ENCODE peak calls at places on chromosomes 11 and 22, in eight cellular contexts. One of them, this sample, is unnamed.

GRCh38 chr11:42576318-42576717 is 735.5 kb upstream of the API5 start:
- DNase-seq in stimulated activated CD4-positive, alpha-beta T cell treated with anti-CD3 and anti-CD28 coated beads, Interleukin-1b, Interleukin-23, amount 100 ng/mL, for 4 hours: no peak
- DNase-seq in pons: no peak
- DNase-seq in head of caudate nucleus: no peak
- DNase-seq in EH: no peak
- DNase-seq in gastrocnemius medialis: no peak
- DNase-seq in mucosa of gallbladder: no peak
- DNase-seq in uterus: no peak
- DNase-seq in this sample: no peak

GRCh38 chr11:119149371-119150275 is 771 bp downstream of the ABCG4 start:
- DNase-seq in gastrocnemius medialis: no peak
- DNase-seq in stimulated activated CD4-positive, alpha-beta T cell treated with anti-CD3 and anti-CD28 coated beads, Interleukin-1b, Interleukin-23, amount 100 ng/mL, for 4 hours: no peak
- DNase-seq in pons: no peak
- DNase-seq in head of caudate nucleus: no peak
- DNase-seq in uterus: no peak
- DNase-seq in EH: no peak
- DNase-seq in mucosa of gallbladder: no peak
- DNase-seq in this sample: no peak

GRCh38 chr11:122210378-122210995 is 94.5 kb upstream of the BLID start:
- DNase-seq in uterus: no peak
- DNase-seq in gastrocnemius medialis: no peak
- DNase-seq in pons: peak
- DNase-seq in EH: peak
- DNase-seq in head of caudate nucleus: no peak
- DNase-seq in mucosa of gallbladder: no peak
- DNase-seq in stimulated activated CD4-positive, alpha-beta T cell treated with anti-CD3 and anti-CD28 coated beads, Interleukin-1b, Interleukin-23, amount 100 ng/mL, for 4 hours: no peak
- DNase-seq in this sample: no peak

GRCh38 chr22:48368975-48369525 is 1458.6 kb downstream of the BRD1 start:
- DNase-seq in EH: no peak
- DNase-seq in uterus: no peak
- DNase-seq in head of caudate nucleus: no peak
- DNase-seq in pons: no peak
- DNase-seq in mucosa of gallbladder: no peak
- DNase-seq in gastrocnemius medialis: no peak
- DNase-seq in stimulated activated CD4-positive, alpha-beta T cell treated with anti-CD3 and anti-CD28 coated beads, Interleukin-1b, Interleukin-23, amount 100 ng/mL, for 4 hours: no peak
- DNase-seq in this sample: no peak

GRCh38 chr11:69383946-69384547 is 90.1 kb downstream of the MYEOV start:
- DNase-seq in head of caudate nucleus: peak
- DNase-seq in stimulated activated CD4-positive, alpha-beta T cell treated with anti-CD3 and anti-CD28 coated beads, Interleukin-1b, Interleukin-23, amount 100 ng/mL, for 4 hours: no peak
- DNase-seq in gastrocnemius medialis: no peak
- DNase-seq in mucosa of gallbladder: no peak
- DNase-seq in uterus: no peak
- DNase-seq in pons: no peak
- DNase-seq in EH: no peak
- DNase-seq in this sample: no peak

GRCh38 chr11:70549386-70549785 is 151.1 kb downstream of the CTTN start:
- DNase-seq in mucosa of gallbladder: no peak
- DNase-seq in gastrocnemius medialis: no peak
- DNase-seq in head of caudate nucleus: no peak
- DNase-seq in pons: no peak
- DNase-seq in stimulated activated CD4-positive, alpha-beta T cell treated with anti-CD3 and anti-CD28 coated beads, Interleukin-1b, Interleukin-23, amount 100 ng/mL, for 4 hours: no peak
- DNase-seq in EH: no peak
- DNase-seq in uterus: no peak
- DNase-seq in this sample: no peak

GRCh38 chr11:33412231-33412630 is 155.1 kb downstream of the HIPK3 start:
- DNase-seq in head of caudate nucleus: peak
- DNase-seq in uterus: no peak
- DNase-seq in gastrocnemius medialis: no peak
- DNase-seq in stimulated activated CD4-positive, alpha-beta T cell treated with anti-CD3 and anti-CD28 coated beads, Interleukin-1b, Interleukin-23, amount 100 ng/mL, for 4 hours: no peak
- DNase-seq in EH: peak
- DNase-seq in mucosa of gallbladder: no peak
- DNase-seq in pons: no peak
- DNase-seq in this sample: no peak

GRCh38 chr22:37563153-37564081 is 3.1 kb downstream of the CDC42EP1 start:
- DNase-seq in uterus: peak
- DNase-seq in pons: peak
- DNase-seq in head of caudate nucleus: peak
- DNase-seq in EH: peak
- DNase-seq in gastrocnemius medialis: peak
- DNase-seq in mucosa of gallbladder: peak
- DNase-seq in stimulated activated CD4-positive, alpha-beta T cell treated with anti-CD3 and anti-CD28 coated beads, Interleukin-1b, Interleukin-23, amount 100 ng/mL, for 4 hours: no peak
- DNase-seq in this sample: peak

GRCh38 chr22:29633514-29634312 is 30.3 kb downstream of the NF2 start:
- DNase-seq in gastrocnemius medialis: no peak
- DNase-seq in uterus: no peak
- DNase-seq in EH: no peak
- DNase-seq in stimulated activated CD4-positive, alpha-beta T cell treated with anti-CD3 and anti-CD28 coated beads, Interleukin-1b, Interleukin-23, amount 100 ng/mL, for 4 hours: no peak
- DNase-seq in pons: no peak
- DNase-seq in mucosa of gallbladder: no peak
- DNase-seq in head of caudate nucleus: no peak
- DNase-seq in this sample: no peak

GRCh38 chr22:36331912-36332622 is 55.7 kb downstream of the MYH9 start:
- DNase-seq in gastrocnemius medialis: no peak
- DNase-seq in pons: peak
- DNase-seq in mucosa of gallbladder: peak
- DNase-seq in head of caudate nucleus: peak
- DNase-seq in uterus: peak
- DNase-seq in EH: peak
- DNase-seq in stimulated activated CD4-positive, alpha-beta T cell treated with anti-CD3 and anti-CD28 coated beads, Interleukin-1b, Interleukin-23, amount 100 ng/mL, for 4 hours: no peak
- DNase-seq in this sample: no peak

GRCh38 chr11:108666373-108666772 is 1.5 kb downstream of the DDX10 start:
- DNase-seq in gastrocnemius medialis: no peak
- DNase-seq in head of caudate nucleus: no peak
- DNase-seq in uterus: no peak
- DNase-seq in pons: no peak
- DNase-seq in stimulated activated CD4-positive, alpha-beta T cell treated with anti-CD3 and anti-CD28 coated beads, Interleukin-1b, Interleukin-23, amount 100 ng/mL, for 4 hours: no peak
- DNase-seq in EH: peak
- DNase-seq in mucosa of gallbladder: no peak
- DNase-seq in this sample: no peak

GRCh38 chr11:117221775-117222517 is 9.9 kb downstream of the PCSK7 start:
- DNase-seq in mucosa of gallbladder: no peak
- DNase-seq in pons: no peak
- DNase-seq in EH: peak
- DNase-seq in uterus: peak
- DNase-seq in stimulated activated CD4-positive, alpha-beta T cell treated with anti-CD3 and anti-CD28 coated beads, Interleukin-1b, Interleukin-23, amount 100 ng/mL, for 4 hours: no peak
- DNase-seq in head of caudate nucleus: peak
- DNase-seq in gastrocnemius medialis: peak
- DNase-seq in this sample: no peak

GRCh38 chr11:114896594-114896993 is 218.3 kb downstream of the NXPE2 start:
- DNase-seq in stimulated activated CD4-positive, alpha-beta T cell treated with anti-CD3 and anti-CD28 coated beads, Interleukin-1b, Interleukin-23, amount 100 ng/mL, for 4 hours: no peak
- DNase-seq in EH: no peak
- DNase-seq in uterus: no peak
- DNase-seq in pons: no peak
- DNase-seq in gastrocnemius medialis: no peak
- DNase-seq in head of caudate nucleus: no peak
- DNase-seq in mucosa of gallbladder: no peak
- DNase-seq in this sample: no peak

This sample was measured in lung.